ENCODE peak calls at places on chromosomes 7 and 10, in nine cellular contexts. H is left ventricle myocardium inferior, J is fibroblast of pulmonary artery, I is natural killer cell, R is body of pancreas, G is HFF-Myc, M is GM23338, U is adrenal gland, B is MM.1S. E is an unnamed sample.

GRCh38 chr7:42735081-42735480 is 176.8 kb downstream of the C7orf25 start:
- DNase-seq in U (no peak), M (no peak), R (no peak), I (no peak), G (no peak), H (no peak), B (no peak), J (peak), E (no peak)

GRCh38 chr7:47181609-47182264 is 400.2 kb downstream of the TNS3 start:
- DNase-seq in B (no peak), J (no peak), U (no peak), M (no peak), G (no peak), R (peak), I (no peak), H (peak), E (peak)

GRCh38 chr10:90642136-90642535 is 215.7 kb downstream of the HTR7 start:
- DNase-seq in M (no peak), R (no peak), H (no peak), U (no peak), B (no peak), I (no peak), J (peak), G (no peak), E (no peak)

GRCh38 chr7:72754312-72754711 is 73.7 kb downstream of the TYW1B start:
- DNase-seq in G (no peak), M (no peak), R (no peak), I (no peak), H (no peak), J (peak), U (no peak), B (no peak), E (no peak)

GRCh38 chr10:114713525-114713924 is 55.5 kb upstream of the ABLIM1 start:
- DNase-seq in H (no peak), M (no peak), U (no peak), I (no peak), B (no peak), R (no peak), J (no peak), G (no peak), E (no peak)

GRCh38 chr7:145036592-145037386 is 200.9 kb upstream of the TPK1 start:
- DNase-seq in U (no peak), B (peak), R (peak), H (no peak), G (peak), J (peak), I (no peak), M (peak), E (peak)

GRCh38 chr7:40711706-40712105 is 576.9 kb downstream of the SUGCT start:
- DNase-seq in J (no peak), G (no peak), B (no peak), U (no peak), R (no peak), M (no peak), H (no peak), I (no peak), E (no peak)

GRCh38 chr10:129809431-129809830 is 154.6 kb downstream of the EBF3 start:
- DNase-seq in M (no peak), J (no peak), R (no peak), B (no peak), I (no peak), H (no peak), U (peak), G (no peak), E (no peak)

GRCh38 chr7:20594023-20594422 is 21.4 kb upstream of the ABCB5 start:
- DNase-seq in M (no peak), J (no peak), R (no peak), G (no peak), B (no peak), U (peak), I (no peak), H (no peak), E (peak)

GRCh38 chr7:43636093-43636492 is 53.2 kb downstream of the STK17A start:
- DNase-seq in J (peak), G (no peak), H (no peak), U (no peak), B (no peak), I (no peak), R (no peak), M (no peak), E (no peak)

GRCh38 chr10:132519382-132520146 is 18.0 kb upstream of the INPP5A start:
- DNase-seq in B (no peak), I (no peak), J (no peak), H (no peak), G (no peak), R (peak), M (no peak), U (peak), E (no peak)

GRCh38 chr10:122308487-122309141 is 37.5 kb downstream of the BTBD16 start:
- DNase-seq in G (no peak), M (no peak), H (no peak), U (no peak), I (no peak), J (no peak), R (no peak), B (no peak), E (no peak)

GRCh38 chr7:132655071-132655761 is 78.9 kb upstream of the PLXNA4 start:
- DNase-seq in R (peak), J (peak), H (peak), B (no peak), U (peak), I (no peak), M (peak), G (no peak), E (peak)

GRCh38 chr7:127154958-127155357 is 97.8 kb downstream of the GRM8 start:
- DNase-seq in J (no peak), R (no peak), I (no peak), B (no peak), M (no peak), H (no peak), G (no peak), U (no peak), E (no peak)

GRCh38 chr10:11201911-11202310 is 184.2 kb downstream of the CELF2 start:
- DNase-seq in R (no peak), H (no peak), J (no peak), G (no peak), B (no peak), I (no peak), M (no peak), U (no peak), E (no peak)

GRCh38 chr10:28939352-28940157 is 262.2 kb downstream of the BAMBI start:
- DNase-seq in M (peak), U (peak), G (no peak), R (peak), H (peak), B (no peak), I (no peak), J (peak), E (peak)

GRCh38 chr7:3200504-3200903 is 100.5 kb upstream of the SDK1 start:
- DNase-seq in I (no peak), G (no peak), H (no peak), R (peak), U (peak), B (no peak), M (peak), J (peak), E (peak)

GRCh38 chr10:94567714-94568520 is 22.3 kb downstream of the HELLS start:
- DNase-seq in J (no peak), B (no peak), I (no peak), H (no peak), M (no peak), R (no peak), U (no peak), G (no peak), E (no peak)

GRCh38 chr7:134678115-134678514 is 31.5 kb downstream of the BPGM start:
- DNase-seq in H (no peak), R (no peak), U (no peak), B (no peak), I (no peak), G (no peak), J (no peak), M (no peak), E (no peak)

GRCh38 chr10:80497187-80498038 is 40.3 kb upstream of the SH2D4B start:
- DNase-seq in B (no peak), R (no peak), I (no peak), H (peak), G (peak), M (no peak), J (peak), U (peak), E (no peak)

GRCh38 chr7:7848245-7848644 is 120.4 kb upstream of the GLCCI1 start:
- DNase-seq in B (peak), G (no peak), J (no peak), U (no peak), R (no peak), I (no peak), M (no peak), H (no peak), E (no peak)

GRCh38 chr10:76615049-76615448 is 1022.6 kb downstream of the KCNMA1 start:
- DNase-seq in B (no peak), M (no peak), J (no peak), I (no peak), U (no peak), G (no peak), H (no peak), R (no peak), E (no peak)

GRCh38 chr7:74572301-74573090 is 85.0 kb upstream of the GTF2I start:
- DNase-seq in H (no peak), U (no peak), B (no peak), I (no peak), J (no peak), M (no peak), G (no peak), R (no peak), E (no peak)

GRCh38 chr7:24304494-24305095 is 20.6 kb downstream of the NPY start:
- DNase-seq in R (no peak), G (no peak), I (no peak), B (no peak), U (no peak), H (no peak), J (no peak), M (no peak), E (no peak)

GRCh38 chr10:75646218-75646915 is 214.9 kb downstream of the LRMDA start:
- DNase-seq in H (no peak), G (no peak), I (no peak), R (no peak), J (no peak), U (no peak), B (no peak), M (no peak), E (no peak)

GRCh38 chr10:49756031-49756430 is 6.1 kb downstream of the OGDHL start:
- DNase-seq in M (no peak), B (no peak), G (no peak), I (no peak), J (no peak), R (no peak), H (no peak), U (peak), E (no peak)

GRCh38 chr10:90788987-90789386 is 68.9 kb downstream of the HTR7 start:
- DNase-seq in J (no peak), U (no peak), B (peak), H (no peak), I (no peak), M (no peak), R (no peak), G (no peak), E (no peak)

GRCh38 chr10:35322636-35323035 is 13.7 kb upstream of the CCNY start:
- DNase-seq in I (no peak), U (no peak), B (no peak), H (no peak), G (no peak), R (no peak), J (no peak), M (no peak), E (no peak)

GRCh38 chr7:5382281-5383041 is 41.2 kb downstream of the TNRC18 start:
- DNase-seq in I (no peak), H (no peak), M (peak), J (peak), B (no peak), G (no peak), U (peak), R (no peak), E (peak)

GRCh38 chr7:114155766-114156110 is 236.9 kb upstream of the PPP1R3A start:
- DNase-seq in J (no peak), H (no peak), I (no peak), R (no peak), U (no peak), B (no peak), M (no peak), G (no peak), E (no peak)

GRCh38 chr10:102964713-102965112 is 46.6 kb downstream of the CNNM2 start:
- DNase-seq in B (no peak), M (no peak), G (no peak), I (no peak), R (no peak), J (no peak), U (no peak), H (no peak), E (no peak)

GRCh38 chr7:155204744-155205367 is 92.8 kb upstream of the INSIG1 start:
- DNase-seq in I (no peak), J (no peak), B (no peak), H (no peak), G (no peak), R (no peak), U (no peak), M (no peak), E (no peak)

DNA sequence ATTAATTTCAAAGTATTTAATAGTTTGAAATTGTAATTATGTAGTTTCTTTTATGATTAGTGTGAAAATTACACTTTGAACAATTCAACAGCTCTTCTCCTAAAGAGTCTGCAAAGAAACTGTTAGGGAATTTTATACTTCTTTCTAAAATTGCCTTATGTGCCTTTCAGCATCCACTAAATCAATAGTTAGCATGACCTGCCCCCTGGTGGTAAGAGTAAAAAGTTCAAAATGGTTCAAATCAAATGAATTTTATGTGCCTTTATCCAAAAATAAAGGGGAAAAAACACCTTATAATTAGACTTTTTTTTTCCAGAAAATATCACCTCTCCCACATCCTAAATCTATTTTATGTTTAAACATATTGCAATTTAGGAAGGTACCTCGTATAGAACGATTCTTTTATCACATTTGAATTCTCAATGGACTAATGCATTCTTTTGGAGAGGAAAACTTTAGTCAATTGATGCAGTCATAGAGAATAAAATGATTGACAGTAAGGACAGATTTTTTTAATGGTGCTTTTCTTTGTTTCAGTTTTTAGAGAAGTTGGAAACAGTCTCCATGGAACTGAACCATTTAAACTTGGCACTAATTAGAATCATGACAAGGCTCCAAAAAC is 163.7 kb downstream of the SEMA3D start:
- DNase-seq in I (no peak), J (peak), M (peak), H (no peak), U (no peak), B (peak), R (peak), G (peak), E (peak)
- TF ChIP-seq CTCF in I (peak), J (peak), M (peak), H (peak), U (peak), B (peak), R (peak), G (peak), E (peak)

GRCh38 chr7:110204527-110204926 is 886.4 kb upstream of the LRRN3 start:
- DNase-seq in I (no peak), G (no peak), R (no peak), U (no peak), H (no peak), M (peak), B (no peak), J (no peak), E (peak)
- TF ChIP-seq CTCF in I (no peak), G (peak), R (no peak), U (no peak), H (no peak), M (peak), B (no peak), J (no peak), E (no peak)

GRCh38 chr7:136294977-136295376 is 317.8 kb upstream of the MTPN start:
- DNase-seq in U (no peak), J (no peak), B (peak), M (peak), H (no peak), R (no peak), G (no peak), I (no peak), E (no peak)
- TF ChIP-seq CTCF in U (no peak), J (no peak), B (peak), M (peak), H (no peak), R (no peak), G (no peak), I (no peak), E (no peak)

GRCh38 chr10:68576118-68576517 is 16.0 kb downstream of the TET1 start:
- DNase-seq in G (no peak), J (no peak), H (no peak), U (no peak), M (peak), B (no peak), I (no peak), R (no peak), E (no peak)
- TF ChIP-seq CTCF in G (no peak), J (no peak), H (no peak), U (no peak), M (peak), B (no peak), I (no peak), R (no peak), E (no peak)